ENCODE peak calls at places on chromosomes 1 and 21, in nine cellular contexts. T is astrocyte of the spinal cord; W is non-pigmented ciliary epithelial cell; O is progenitor cell of endocrine pancreas; P is CD8-positive, alpha-beta memory T cell; R is mammary epithelial cell; Q is naive thymus-derived CD8-positive, alpha-beta T cell; G is A673; Z is AML-193. H is an unnamed sample.

GRCh38 chr1:154276797-154277196 is 4.4 kb downstream of the HAX1 start:
- DNase-seq in T (no peak), W (no peak), O (no peak), P (no peak), R (no peak), Q (no peak), G (no peak), Z (no peak), H (peak)

GRCh38 chr1:162397039-162397448 is 14.9 kb downstream of the SH2D1B start:
- DNase-seq in T (no peak), W (no peak), O (no peak), P (no peak), R (no peak), Q (no peak), G (no peak), Z (no peak), H (no peak)

GRCh38 chr1:55448261-55448660 is 233.1 kb upstream of the USP24 start:
- DNase-seq in T (no peak), W (no peak), O (no peak), P (no peak), R (no peak), Q (no peak), G (no peak), Z (no peak), H (no peak)

GRCh38 chr1:182713492-182713891 is 29.1 kb upstream of the RGS8 start:
- DNase-seq in T (no peak), W (no peak), O (no peak), P (no peak), R (no peak), Q (no peak), G (no peak), Z (no peak), H (no peak)

GRCh38 chr1:234708700-234709395 is 98.9 kb upstream of the IRF2BP2 start:
- DNase-seq in T (no peak), W (no peak), O (no peak), P (no peak), R (peak), Q (no peak), G (no peak), Z (no peak), H (no peak)

GRCh38 chr1:232922475-232922874 is 27.9 kb upstream of the NTPCR start:
- DNase-seq in T (peak), W (no peak), O (no peak), P (no peak), R (no peak), Q (no peak), G (peak), Z (no peak), H (no peak)

GRCh38 chr1:16013220-16013907 is 4.5 kb downstream of the HSPB7 start:
- DNase-seq in T (peak), W (no peak), O (peak), P (no peak), R (peak), Q (no peak), G (peak), Z (no peak), H (peak)

GRCh38 chr1:94636625-94637024 is 95.1 kb upstream of the F3 start:
- DNase-seq in T (no peak), W (no peak), O (no peak), P (no peak), R (peak), Q (no peak), G (no peak), Z (no peak), H (no peak)

GRCh38 chr1:47222476-47222875 is 9.5 kb downstream of the TAL1 start:
- DNase-seq in T (no peak), W (no peak), O (no peak), P (no peak), R (no peak), Q (no peak), G (no peak), Z (no peak), H (no peak)

GRCh38 chr1:216580538-216581057 is 142.6 kb downstream of the ESRRG start:
- DNase-seq in T (no peak), W (no peak), O (no peak), P (no peak), R (no peak), Q (no peak), G (no peak), Z (no peak), H (no peak)

GRCh38 chr1:8457771-8458409 is 140.0 kb downstream of the SLC45A1 start:
- DNase-seq in T (no peak), W (no peak), O (no peak), P (no peak), R (no peak), Q (no peak), G (no peak), Z (peak), H (no peak)

GRCh38 chr1:225877570-225877969 is 4.6 kb downstream of the TMEM63A start:
- DNase-seq in T (peak), W (no peak), O (no peak), P (no peak), R (no peak), Q (no peak), G (peak), Z (peak), H (peak)

GRCh38 chr1:229717774-229718173 is 91.7 kb downstream of the URB2 start:
- DNase-seq in T (no peak), W (no peak), O (no peak), P (no peak), R (no peak), Q (no peak), G (no peak), Z (no peak), H (peak)

GRCh38 chr21:16002872-16003466 is 273.2 kb downstream of the USP25 start:
- DNase-seq in T (peak), W (no peak), O (no peak), P (no peak), R (no peak), Q (no peak), G (peak), Z (no peak), H (no peak)

GRCh38 chr21:42844411-42845113 is 34.8 kb downstream of the WDR4 start:
- DNase-seq in T (peak), W (no peak), O (no peak), P (no peak), R (no peak), Q (no peak), G (no peak), Z (no peak), H (no peak)

GRCh38 chr1:234938924-234939323 is 189.7 kb downstream of the TOMM20 start:
- DNase-seq in T (no peak), W (no peak), O (no peak), P (no peak), R (no peak), Q (no peak), G (no peak), Z (no peak), H (no peak)

GRCh38 chr1:173122958-173123852 is 72.5 kb upstream of the TNFSF18 start:
- DNase-seq in T (peak), W (peak), O (no peak), P (no peak), R (peak), Q (no peak), G (peak), Z (peak), H (peak)

GRCh38 chr1:59122527-59122926 is 174.4 kb upstream of the FGGY start:
- DNase-seq in T (no peak), W (no peak), O (no peak), P (no peak), R (no peak), Q (no peak), G (no peak), Z (no peak), H (no peak)

GRCh38 chr21:45954921-45955320 is 26.6 kb upstream of the COL6A1 start:
- DNase-seq in T (no peak), W (no peak), O (no peak), P (no peak), R (no peak), Q (no peak), G (no peak), Z (no peak), H (no peak)

GRCh38 chr1:61403863-61404615 is 320.9 kb downstream of the TM2D1 start:
- DNase-seq in T (peak), W (peak), O (no peak), P (no peak), R (no peak), Q (no peak), G (no peak), Z (no peak), H (no peak)

GRCh38 chr21:44969066-44969649 is 29.3 kb downstream of the SLX9 start:
- DNase-seq in T (no peak), W (no peak), O (no peak), P (no peak), R (no peak), Q (no peak), G (no peak), Z (no peak), H (no peak)

GRCh38 chr1:70008658-70009057 is 196.7 kb downstream of the LRRC40 start:
- DNase-seq in T (no peak), W (no peak), O (no peak), P (no peak), R (no peak), Q (no peak), G (no peak), Z (no peak), H (peak)

GRCh38 chr1:181541947-181542346 is 58.6 kb downstream of the CACNA1E start:
- DNase-seq in T (no peak), W (no peak), O (no peak), P (no peak), R (peak), Q (no peak), G (no peak), Z (no peak), H (peak)

GRCh38 chr1:221777434-221778072 is 35.7 kb upstream of the DUSP10 start:
- DNase-seq in T (no peak), W (no peak), O (no peak), P (peak), R (no peak), Q (peak), G (no peak), Z (no peak), H (no peak)

GRCh38 chr1:113073457-113073950 is 506 bp downstream of the LRIG2 start:
- DNase-seq in T (peak), W (no peak), O (peak), P (no peak), R (no peak), Q (no peak), G (no peak), Z (no peak), H (peak)

GRCh38 chr21:26169611-26170470 is 729 bp downstream of the APP start:
- DNase-seq in T (peak), W (no peak), O (peak), P (peak), R (peak), Q (peak), G (peak), Z (no peak), H (peak)

GRCh38 chr1:39729030-39729429 is 9.7 kb upstream of the PPIE start:
- DNase-seq in T (no peak), W (no peak), O (no peak), P (no peak), R (peak), Q (no peak), G (no peak), Z (no peak), H (no peak)

GRCh38 chr1:6490181-6491075 is 1.0 kb downstream of the PLEKHG5 start:
- DNase-seq in T (peak), W (peak), O (peak), P (peak), R (peak), Q (peak), G (peak), Z (no peak), H (peak)

GRCh38 chr1:150973258-150973825 is 1.3 kb downstream of the CERS2 start:
- DNase-seq in T (no peak), W (no peak), O (no peak), P (no peak), R (no peak), Q (no peak), G (no peak), Z (no peak), H (peak)

GRCh38 chr1:159071970-159072582 is 4.5 kb downstream of the AIM2 start:
- DNase-seq in T (peak), W (peak), O (no peak), P (peak), R (peak), Q (no peak), G (peak), Z (peak), H (peak)

GRCh38 chr1:245485996-245486395 is 331.2 kb downstream of the KIF26B start:
- DNase-seq in T (no peak), W (no peak), O (no peak), P (no peak), R (no peak), Q (no peak), G (no peak), Z (peak), H (no peak)

GRCh38 chr21:39882186-39882882 is 15.1 kb downstream of the PCP4 start:
- DNase-seq in T (peak), W (no peak), O (no peak), P (no peak), R (no peak), Q (no peak), G (no peak), Z (no peak), H (no peak)

GRCh38 chr1:3515774-3516480 is 61.5 kb downstream of the ARHGEF16 start:
- DNase-seq in T (peak), W (no peak), O (no peak), P (no peak), R (peak), Q (no peak), G (peak), Z (peak), H (no peak)

GRCh38 chr1:208206092-208206698 is 38.0 kb downstream of the PLXNA2 start:
- DNase-seq in T (no peak), W (no peak), O (no peak), P (no peak), R (no peak), Q (no peak), G (no peak), Z (no peak), H (peak)

GRCh38 chr1:198498881-198499280 is 41.6 kb downstream of the ATP6V1G3 start:
- DNase-seq in T (no peak), W (no peak), O (no peak), P (no peak), R (peak), Q (no peak), G (no peak), Z (no peak), H (no peak)

GRCh38 chr1:9326596-9326995 is 33.9 kb downstream of the SPSB1 start:
- DNase-seq in T (peak), W (peak), O (no peak), P (no peak), R (no peak), Q (no peak), G (no peak), Z (no peak), H (peak)